ENCODE peak calls at places on chromosome 21, in four cellular contexts. I, B, A and T are unnamed samples.

GRCh38 chr21:36613064-36613463 is 85.9 kb upstream of the SIM2 start:
- DNase-seq in I (no peak), B (peak; percentile 24), A (no peak), T (no peak)

GRCh38 chr21:42107881-42108553 is 36.9 kb downstream of the UMODL1 start:
- DNase-seq in I (peak; percentile 75), B (peak; percentile 10), A (peak; percentile 88), T (no peak)

GRCh38 chr21:38574895-38575294 is 76.6 kb upstream of the ERG start:
- DNase-seq in I (no peak), B (no peak), A (no peak), T (no peak)

GRCh38 chr21:44846485-44847260 is 26.8 kb downstream of the PTTG1IP start:
- DNase-seq in I (no peak), B (no peak), A (no peak), T (no peak)

GRCh38 chr21:36169465-36170128 is 13.0 kb downstream of the DOP1B start:
- DNase-seq in I (peak; percentile 41), B (no peak), A (peak; percentile 76), T (no peak)

GRCh38 chr21:41851090-41851790 is 27.9 kb downstream of the PRDM15 start:
- DNase-seq in I (no peak), B (no peak), A (peak; percentile 46), T (no peak)

GRCh38 chr21:29238967-29239289 is 59.8 kb upstream of the BACH1 start:
- DNase-seq in I (no peak), B (no peak), A (no peak), T (no peak)

GRCh38 chr21:31630062-31630711 is 29.3 kb upstream of the SOD1 start:
- DNase-seq in I (no peak), B (peak; percentile 73), A (no peak), T (no peak)

GRCh38 chr21:41064325-41064724 is 103.6 kb upstream of the BACE2 start:
- DNase-seq in I (no peak), B (no peak), A (no peak), T (no peak)

GRCh38 chr21:42520628-42521253 is 7.1 kb downstream of the SLC37A1 start:
- DNase-seq in I (peak; percentile 63), B (no peak), A (no peak), T (no peak)

GRCh38 chr21:46605759-46606426 is 1.0 kb upstream of the S100B start:
- DNase-seq in I (no peak), B (no peak), A (peak; percentile 74), T (no peak)

GRCh38 chr21:21801921-21802320 is 803.7 kb downstream of the NCAM2 start:
- DNase-seq in I (peak; percentile 54), B (no peak), A (no peak), T (no peak)

GRCh38 chr21:39263372-39263771 is 50.1 kb downstream of the BRWD1 start:
- DNase-seq in I (no peak), B (no peak), A (no peak), T (no peak)

GRCh38 chr21:45306832-45307571 is 19.3 kb upstream of the POFUT2 start:
- DNase-seq in I (no peak), B (peak; percentile 62), A (peak; percentile 87), T (no peak)

GRCh38 chr21:36035381-36035791 is 24.9 kb downstream of the SETD4 start:
- DNase-seq in I (peak; percentile 66), B (no peak), A (no peak), T (no peak)

GRCh38 chr21:38787461-38788274 is 18.1 kb upstream of the ETS2 start:
- DNase-seq in I (peak; percentile 37), B (no peak), A (no peak), T (no peak)

GRCh38 chr21:42670884-42671283 is 17.5 kb downstream of the PDE9A start:
- DNase-seq in I (no peak), B (no peak), A (no peak), T (no peak)

GRCh38 chr21:31752352-31752751 is 20.4 kb upstream of the SCAF4 start:
- DNase-seq in I (no peak), B (no peak), A (no peak), T (no peak)

GRCh38 chr21:43596616-43597015 is 62.7 kb downstream of the HSF2BP start:
- DNase-seq in I (no peak), B (no peak), A (no peak), T (no peak)

GRCh38 chr21:34185051-34185750 is 111.8 kb downstream of the MRPS6 start:
- DNase-seq in I (no peak), B (no peak), A (no peak), T (no peak)

GRCh38 chr21:41769933-41770332 is 3.1 kb upstream of the RIPK4 start:
- DNase-seq in I (no peak), B (no peak), A (no peak), T (no peak)

GRCh38 chr21:17789085-17789484 is 30.1 kb downstream of the C21orf91 start:
- DNase-seq in I (no peak), B (no peak), A (no peak), T (no peak)

GRCh38 chr21:41941941-41942340 is 11.9 kb downstream of the C2CD2 start:
- DNase-seq in I (no peak), B (no peak), A (no peak), T (no peak)

GRCh38 chr21:31909772-31910470 is 37.1 kb downstream of the HUNK start:
- DNase-seq in I (no peak), B (no peak), A (no peak), T (no peak)

GRCh38 chr21:35239811-35240219 is 190.7 kb upstream of the RUNX1 start:
- DNase-seq in I (no peak), B (no peak), A (no peak), T (no peak)

GRCh38 chr21:19535356-19535755 is 1131.8 kb upstream of the TMPRSS15 start:
- DNase-seq in I (no peak), B (no peak), A (no peak), T (no peak)

GRCh38 chr21:42685036-42685435 is 31.6 kb downstream of the PDE9A start:
- DNase-seq in I (peak; percentile 33), B (no peak), A (no peak), T (no peak)

GRCh38 chr21:26769613-26770188 is 75.5 kb downstream of the ADAMTS1 start:
- DNase-seq in I (peak; percentile 64), B (peak; percentile 20), A (no peak), T (no peak)

GRCh38 chr21:14120091-14120734 is 90.5 kb downstream of the LIPI start:
- DNase-seq in I (peak; percentile 82), B (no peak), A (no peak), T (no peak)

GRCh38 chr21:45295576-45296365 is 8.1 kb upstream of the POFUT2 start:
- DNase-seq in I (no peak), B (no peak), A (no peak), T (peak; percentile 87)